ENCODE peak calls at places on chromosomes 7 and 10, in five cellular contexts. One of them, this sample, is unnamed.

GRCh38 chr7:30281791-30282190 is 2.6 kb upstream of the ZNRF2 start:
- DNase-seq in fibroblast of pulmonary artery: no peak
- DNase-seq in fibroblast of the aortic adventitia: no peak
- DNase-seq in heart left ventricle: no peak
- DNase-seq in PC-9: no peak
- DNase-seq in this sample: no peak

GRCh38 chr10:127694580-127695193 is 42.3 kb upstream of the FOXI2 start:
- DNase-seq in fibroblast of pulmonary artery: no peak
- DNase-seq in fibroblast of the aortic adventitia: no peak
- DNase-seq in heart left ventricle: no peak
- DNase-seq in PC-9: peak
- DNase-seq in this sample: peak

GRCh38 chr7:4006687-4007086 is 675.4 kb upstream of the FOXK1 start:
- DNase-seq in fibroblast of pulmonary artery: no peak
- DNase-seq in fibroblast of the aortic adventitia: no peak
- DNase-seq in heart left ventricle: no peak
- DNase-seq in PC-9: no peak
- DNase-seq in this sample: no peak

GRCh38 chr10:24518981-24519597 is 204.6 kb downstream of the ARHGAP21 start:
- DNase-seq in fibroblast of pulmonary artery: peak
- DNase-seq in fibroblast of the aortic adventitia: peak
- DNase-seq in heart left ventricle: peak
- DNase-seq in PC-9: peak
- DNase-seq in this sample: peak

GRCh38 chr7:70000747-70001348 is 402.6 kb downstream of the AUTS2 start:
- DNase-seq in fibroblast of pulmonary artery: no peak
- DNase-seq in fibroblast of the aortic adventitia: no peak
- DNase-seq in heart left ventricle: no peak
- DNase-seq in PC-9: no peak
- DNase-seq in this sample: no peak

GRCh38 chr10:17784701-17785100 is 24.4 kb upstream of the MRC1 start:
- DNase-seq in fibroblast of pulmonary artery: peak
- DNase-seq in fibroblast of the aortic adventitia: peak
- DNase-seq in heart left ventricle: no peak
- DNase-seq in PC-9: peak
- DNase-seq in this sample: no peak

GRCh38 chr7:69739906-69740545 is 141.8 kb downstream of the AUTS2 start:
- DNase-seq in fibroblast of pulmonary artery: peak
- DNase-seq in fibroblast of the aortic adventitia: peak
- DNase-seq in heart left ventricle: peak
- DNase-seq in PC-9: no peak
- DNase-seq in this sample: no peak

GRCh38 chr10:83562381-83562780 is 576.9 kb upstream of the GHITM start:
- DNase-seq in fibroblast of pulmonary artery: no peak
- DNase-seq in fibroblast of the aortic adventitia: no peak
- DNase-seq in heart left ventricle: no peak
- DNase-seq in PC-9: no peak
- DNase-seq in this sample: no peak

GRCh38 chr10:72333111-72334012 is 21.4 kb downstream of the DNAJB12 start:
- DNase-seq in fibroblast of pulmonary artery: no peak
- DNase-seq in fibroblast of the aortic adventitia: no peak
- DNase-seq in heart left ventricle: no peak
- DNase-seq in PC-9: no peak
- DNase-seq in this sample: no peak

GRCh38 chr10:11148638-11149037 is 131.0 kb downstream of the CELF2 start:
- DNase-seq in fibroblast of pulmonary artery: no peak
- DNase-seq in fibroblast of the aortic adventitia: no peak
- DNase-seq in heart left ventricle: no peak
- DNase-seq in PC-9: no peak
- DNase-seq in this sample: no peak

GRCh38 chr10:86751477-86751876 is 4.9 kb upstream of the BMPR1A start:
- DNase-seq in fibroblast of pulmonary artery: no peak
- DNase-seq in fibroblast of the aortic adventitia: no peak
- DNase-seq in heart left ventricle: no peak
- DNase-seq in PC-9: no peak
- DNase-seq in this sample: no peak

GRCh38 chr7:94561841-94562514 is 52.4 kb downstream of the CASD1 start:
- DNase-seq in fibroblast of pulmonary artery: peak
- DNase-seq in fibroblast of the aortic adventitia: peak
- DNase-seq in heart left ventricle: no peak
- DNase-seq in PC-9: peak
- DNase-seq in this sample: peak

GRCh38 chr10:103661198-103661950 is 167.9 kb downstream of the NEURL1 start:
- DNase-seq in fibroblast of pulmonary artery: peak
- DNase-seq in fibroblast of the aortic adventitia: peak
- DNase-seq in heart left ventricle: peak
- DNase-seq in PC-9: peak
- DNase-seq in this sample: peak

GRCh38 chr10:117950408-117950807 is 96.3 kb downstream of the RAB11FIP2 start:
- DNase-seq in fibroblast of pulmonary artery: no peak
- DNase-seq in fibroblast of the aortic adventitia: no peak
- DNase-seq in heart left ventricle: no peak
- DNase-seq in PC-9: no peak
- DNase-seq in this sample: no peak

GRCh38 chr10:98041352-98042043 is 11.1 kb upstream of the CRTAC1 start:
- DNase-seq in fibroblast of pulmonary artery: peak
- DNase-seq in fibroblast of the aortic adventitia: peak
- DNase-seq in heart left ventricle: no peak
- DNase-seq in PC-9: peak
- DNase-seq in this sample: peak

GRCh38 chr10:19832624-19833507 is 16.6 kb downstream of the PLXDC2 start:
- DNase-seq in fibroblast of pulmonary artery: no peak
- DNase-seq in fibroblast of the aortic adventitia: no peak
- DNase-seq in heart left ventricle: no peak
- DNase-seq in PC-9: no peak
- DNase-seq in this sample: no peak

GRCh38 chr7:80681272-80681885 is 42.9 kb downstream of the CD36 start:
- DNase-seq in fibroblast of pulmonary artery: peak
- DNase-seq in fibroblast of the aortic adventitia: peak
- DNase-seq in heart left ventricle: no peak
- DNase-seq in PC-9: peak
- DNase-seq in this sample: peak

GRCh38 chr7:76296743-76297740 is 5.4 kb upstream of the HSPB1 start:
- DNase-seq in fibroblast of pulmonary artery: peak
- DNase-seq in fibroblast of the aortic adventitia: peak
- DNase-seq in heart left ventricle: no peak
- DNase-seq in PC-9: peak
- DNase-seq in this sample: peak

DNA sequence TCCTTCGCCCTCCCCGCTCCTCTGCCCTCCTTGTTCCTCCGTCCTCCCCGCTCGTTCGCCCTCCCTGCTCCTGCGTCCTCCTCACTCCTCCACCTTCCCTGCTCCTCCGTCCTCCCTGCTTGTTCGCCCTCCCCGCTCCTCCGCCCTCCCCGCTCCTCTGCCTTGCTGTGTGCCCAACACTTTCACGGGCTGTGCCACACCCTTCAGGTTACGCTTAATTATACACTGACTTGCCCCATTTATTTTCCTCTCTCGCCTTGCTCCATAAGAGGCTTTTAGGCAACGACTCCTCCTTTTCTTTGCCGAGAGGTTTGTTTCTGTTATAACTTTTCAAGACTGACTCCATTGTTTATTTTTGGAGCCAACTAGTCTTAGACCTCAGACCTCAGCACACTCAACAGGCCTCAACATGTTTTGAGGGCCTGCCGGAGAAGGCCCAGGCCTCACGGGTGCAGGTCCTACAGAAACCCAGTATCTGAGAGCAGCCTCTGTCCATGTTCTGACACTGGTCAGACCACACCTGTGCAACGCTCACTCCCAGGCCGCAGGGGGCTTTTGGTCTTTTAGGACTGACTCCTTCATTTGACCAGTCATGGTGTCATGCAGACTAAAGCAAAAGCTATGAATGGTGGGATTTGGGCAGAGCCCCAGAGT is 18.2 kb upstream of the PRKAG2 start:
- DNase-seq in fibroblast of pulmonary artery: no peak
- DNase-seq in fibroblast of the aortic adventitia: no peak
- DNase-seq in heart left ventricle: no peak
- DNase-seq in PC-9: no peak
- DNase-seq in this sample: no peak
- TF ChIP-seq CTCF in fibroblast of pulmonary artery: no peak
- TF ChIP-seq CTCF in fibroblast of the aortic adventitia: no peak
- TF ChIP-seq CTCF in heart left ventricle: no peak
- TF ChIP-seq CTCF in PC-9: no peak
- TF ChIP-seq CTCF in this sample: no peak

DNA sequence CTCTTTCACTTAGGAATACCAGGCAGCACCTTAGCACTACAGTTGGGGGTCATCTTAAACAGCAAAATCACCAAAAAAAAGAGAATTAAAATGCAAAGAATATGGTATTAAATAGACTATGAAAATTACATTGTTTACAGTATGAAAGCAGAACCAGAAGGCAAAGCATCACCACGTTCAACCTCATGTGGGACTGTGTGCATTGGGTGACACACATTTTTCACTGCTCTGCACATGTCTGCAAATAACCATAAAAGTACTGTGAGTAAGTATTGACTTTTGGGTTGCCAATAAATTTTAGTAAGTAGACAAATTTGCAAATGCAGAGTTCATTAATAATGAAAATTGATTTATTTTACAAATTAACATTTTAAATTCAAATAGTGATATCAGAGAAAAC is 232.1 kb upstream of the ZWINT start:
- DNase-seq in fibroblast of pulmonary artery: no peak
- DNase-seq in fibroblast of the aortic adventitia: no peak
- DNase-seq in heart left ventricle: no peak
- DNase-seq in PC-9: no peak
- DNase-seq in this sample: no peak
- H3K4me3 ChIP-seq in fibroblast of pulmonary artery: no peak
- H3K4me3 ChIP-seq in fibroblast of the aortic adventitia: no peak
- H3K4me3 ChIP-seq in heart left ventricle: no peak
- H3K4me3 ChIP-seq in PC-9: no peak
- H3K4me3 ChIP-seq in this sample: no peak

GRCh38 chr7:151472644-151473380 is 32.9 kb upstream of the CRYGN start:
- DNase-seq in fibroblast of pulmonary artery: peak
- DNase-seq in fibroblast of the aortic adventitia: no peak
- DNase-seq in heart left ventricle: no peak
- DNase-seq in PC-9: no peak
- DNase-seq in this sample: no peak
- TF ChIP-seq CTCF in fibroblast of pulmonary artery: no peak
- TF ChIP-seq CTCF in fibroblast of the aortic adventitia: no peak
- TF ChIP-seq CTCF in heart left ventricle: no peak
- TF ChIP-seq CTCF in PC-9: no peak
- TF ChIP-seq CTCF in this sample: no peak

DNA sequence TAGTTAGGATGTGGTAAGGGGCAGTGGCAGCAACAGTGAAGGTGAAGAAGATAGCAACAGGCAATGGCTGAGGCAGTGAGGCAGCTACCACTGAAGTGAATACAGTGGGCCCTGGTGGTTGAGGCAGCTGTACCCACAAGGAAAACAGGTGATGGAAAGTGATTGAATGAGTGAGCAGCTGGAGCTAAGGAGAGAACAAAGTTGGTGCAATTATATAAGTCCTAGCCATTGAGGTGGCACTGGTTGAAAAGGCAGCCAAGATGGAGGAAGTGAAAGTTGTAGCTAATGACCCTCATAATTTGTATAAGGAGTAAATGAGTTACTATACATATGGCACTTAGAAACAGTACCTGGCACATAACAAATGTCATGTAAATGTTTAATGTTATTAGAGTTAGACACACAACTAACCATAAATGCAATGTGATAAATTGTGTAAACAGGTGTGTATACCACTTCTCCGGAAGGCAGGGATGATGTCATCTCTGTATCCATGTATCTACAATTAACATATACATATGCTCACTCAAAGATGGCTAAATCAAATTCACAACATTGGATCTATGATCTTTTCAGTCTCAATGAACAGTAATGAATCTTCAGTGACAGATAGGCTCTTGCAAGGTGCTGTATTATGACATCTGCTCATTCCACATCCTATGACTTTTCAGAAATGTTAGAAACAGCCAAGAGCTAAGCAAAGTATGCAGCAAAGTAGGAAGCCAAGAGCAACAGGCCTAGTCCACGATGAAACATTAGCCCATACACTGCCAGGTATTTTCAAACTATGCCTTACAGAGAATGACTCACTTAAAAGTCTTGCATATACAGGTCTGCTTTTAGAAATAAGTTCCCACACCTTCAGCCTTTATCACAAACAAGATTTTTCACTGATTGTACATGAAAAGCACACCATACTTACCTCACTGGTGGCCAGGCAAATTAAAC is 10.7 kb downstream of the XPNPEP1 start:
- DNase-seq in fibroblast of pulmonary artery: peak
- DNase-seq in fibroblast of the aortic adventitia: peak
- DNase-seq in heart left ventricle: no peak
- DNase-seq in PC-9: peak
- DNase-seq in this sample: no peak
- H3K4me3 ChIP-seq in fibroblast of pulmonary artery: no peak
- H3K4me3 ChIP-seq in fibroblast of the aortic adventitia: no peak
- H3K4me3 ChIP-seq in heart left ventricle: no peak
- H3K4me3 ChIP-seq in PC-9: no peak
- H3K4me3 ChIP-seq in this sample: no peak

GRCh38 chr7:149031353-149031910 is 3.1 kb upstream of the PDIA4 start:
- DNase-seq in fibroblast of pulmonary artery: no peak
- DNase-seq in fibroblast of the aortic adventitia: no peak
- DNase-seq in heart left ventricle: no peak
- DNase-seq in PC-9: no peak
- DNase-seq in this sample: no peak

GRCh38 chr7:149027560-149028345 is 552 bp downstream of the PDIA4 start:
- DNase-seq in fibroblast of pulmonary artery: peak
- DNase-seq in fibroblast of the aortic adventitia: peak
- DNase-seq in heart left ventricle: no peak
- DNase-seq in PC-9: peak
- DNase-seq in this sample: peak

GRCh38 chr7:149027055-149027454 is 1.2 kb downstream of the PDIA4 start:
- DNase-seq in fibroblast of pulmonary artery: no peak
- DNase-seq in fibroblast of the aortic adventitia: peak
- DNase-seq in heart left ventricle: no peak
- DNase-seq in PC-9: no peak
- DNase-seq in this sample: no peak

GRCh38 chr7:149023662-149024061 is 4.6 kb downstream of the PDIA4 start:
- DNase-seq in fibroblast of pulmonary artery: no peak
- DNase-seq in fibroblast of the aortic adventitia: no peak
- DNase-seq in heart left ventricle: no peak
- DNase-seq in PC-9: no peak
- DNase-seq in this sample: no peak

GRCh38 chr7:149028346-149029109 is at the start of gene PDIA4:
- DNase-seq in fibroblast of pulmonary artery: peak
- DNase-seq in fibroblast of the aortic adventitia: peak
- DNase-seq in heart left ventricle: peak
- DNase-seq in PC-9: peak
- DNase-seq in this sample: peak
- TF ChIP-seq CTCF in fibroblast of pulmonary artery: no peak
- TF ChIP-seq CTCF in fibroblast of the aortic adventitia: peak
- TF ChIP-seq CTCF in heart left ventricle: peak
- TF ChIP-seq CTCF in PC-9: peak
- TF ChIP-seq CTCF in this sample: no peak